ENCODE peak calls at places on chromosomes 4 and X, in nine cellular contexts. S, E, U, T, X, I, Q, P and G are unnamed samples.

GRCh38 chr4:111450867-111451266 is 694.4 kb upstream of the FAM241A start:
- DNase-seq in S (no peak), E (no peak), U (no peak), T (no peak), X (no peak), I (no peak), Q (no peak), P (no peak), G (no peak)

GRCh38 chrX:50202539-50202938 is 1.7 kb upstream of the AKAP4 start:
- DNase-seq in S (no peak), E (no peak), U (no peak), T (no peak), X (no peak), I (no peak), Q (no peak), P (no peak), G (no peak)

GRCh38 chr4:85681194-85681803 is 206.3 kb downstream of the ARHGAP24 start:
- DNase-seq in S (no peak), E (peak; percentile 68), U (peak; percentile 19), T (peak; percentile 33), X (peak; percentile 31), I (no peak), Q (peak; percentile 86), P (peak; percentile 38), G (peak; percentile 98)

GRCh38 chr4:94533405-94534223 is 81.9 kb downstream of the PDLIM5 start:
- DNase-seq in S (no peak), E (no peak), U (no peak), T (no peak), X (no peak), I (no peak), Q (no peak), P (no peak), G (no peak)

GRCh38 chrX:103107836-103108235 is 14.9 kb upstream of the NXF3 start:
- DNase-seq in S (no peak), E (no peak), U (no peak), T (no peak), X (no peak), I (no peak), Q (no peak), P (no peak), G (peak; percentile 4)

GRCh38 chrX:48737940-48738339 is 23.6 kb upstream of the GLOD5 start:
- DNase-seq in S (no peak), E (no peak), U (no peak), T (no peak), X (no peak), I (no peak), Q (no peak), P (no peak), G (no peak)

GRCh38 chrX:23819385-23820234 is 36.6 kb downstream of the SAT1 start:
- DNase-seq in S (no peak), E (no peak), U (no peak), T (no peak), X (no peak), I (no peak), Q (no peak), P (no peak), G (no peak)

GRCh38 chr4:82230310-82230709 is 143.5 kb downstream of the HNRNPD start:
- DNase-seq in S (no peak), E (no peak), U (no peak), T (no peak), X (no peak), I (no peak), Q (no peak), P (no peak), G (no peak)

GRCh38 chr4:94298725-94299252 is 43.8 kb downstream of the HPGDS start:
- DNase-seq in S (no peak), E (no peak), U (no peak), T (no peak), X (no peak), I (no peak), Q (no peak), P (no peak), G (no peak)

GRCh38 chrX:139930923-139931645 is 1.8 kb downstream of the ATP11C start:
- DNase-seq in S (no peak), E (no peak), U (peak; percentile 24), T (peak; percentile 34), X (no peak), I (peak; percentile 40), Q (no peak), P (no peak), G (no peak)

GRCh38 chr4:73776363-73776762 is 36.0 kb downstream of the CXCL8 start:
- DNase-seq in S (peak; percentile 44), E (no peak), U (no peak), T (peak; percentile 41), X (peak; percentile 48), I (no peak), Q (peak; percentile 39), P (peak; percentile 54), G (peak; percentile 1)

GRCh38 chrX:30504309-30504708 is 73.3 kb downstream of the TASL start:
- DNase-seq in S (no peak), E (no peak), U (no peak), T (no peak), X (no peak), I (peak; percentile 20), Q (no peak), P (no peak), G (no peak)

GRCh38 chrX:136529795-136530194 is 2.2 kb upstream of the VGLL1 start:
- DNase-seq in S (no peak), E (no peak), U (no peak), T (no peak), X (no peak), I (no peak), Q (no peak), P (no peak), G (no peak)

GRCh38 chr4:174611792-174612191 is 89.5 kb upstream of the HPGD start:
- DNase-seq in S (no peak), E (no peak), U (no peak), T (no peak), X (no peak), I (no peak), Q (no peak), P (no peak), G (no peak)

GRCh38 chr4:144754562-144755410 is 108.8 kb downstream of the HHIP start:
- DNase-seq in S (no peak), E (no peak), U (no peak), T (no peak), X (no peak), I (peak; percentile 31), Q (no peak), P (no peak), G (peak; percentile 14)

GRCh38 chr4:151799417-151800030 is 38.7 kb upstream of the GATB start:
- DNase-seq in S (no peak), E (no peak), U (no peak), T (no peak), X (no peak), I (no peak), Q (no peak), P (no peak), G (no peak)

GRCh38 chr4:114607086-114607485 is 8.5 kb downstream of the UGT8 start:
- DNase-seq in S (no peak), E (no peak), U (no peak), T (no peak), X (no peak), I (no peak), Q (no peak), P (no peak), G (no peak)

GRCh38 chr4:114601304-114602052 is 2.9 kb downstream of the UGT8 start:
- DNase-seq in S (no peak), E (no peak), U (no peak), T (no peak), X (no peak), I (no peak), Q (no peak), P (no peak), G (no peak)

GRCh38 chr4:114603455-114603854 is 4.8 kb downstream of the UGT8 start:
- DNase-seq in S (no peak), E (no peak), U (peak; percentile 26), T (no peak), X (no peak), I (no peak), Q (no peak), P (no peak), G (no peak)

GRCh38 chr4:114600672-114601071 is 2.1 kb downstream of the UGT8 start:
- DNase-seq in S (no peak), E (no peak), U (no peak), T (no peak), X (no peak), I (no peak), Q (no peak), P (no peak), G (no peak)

DNA sequence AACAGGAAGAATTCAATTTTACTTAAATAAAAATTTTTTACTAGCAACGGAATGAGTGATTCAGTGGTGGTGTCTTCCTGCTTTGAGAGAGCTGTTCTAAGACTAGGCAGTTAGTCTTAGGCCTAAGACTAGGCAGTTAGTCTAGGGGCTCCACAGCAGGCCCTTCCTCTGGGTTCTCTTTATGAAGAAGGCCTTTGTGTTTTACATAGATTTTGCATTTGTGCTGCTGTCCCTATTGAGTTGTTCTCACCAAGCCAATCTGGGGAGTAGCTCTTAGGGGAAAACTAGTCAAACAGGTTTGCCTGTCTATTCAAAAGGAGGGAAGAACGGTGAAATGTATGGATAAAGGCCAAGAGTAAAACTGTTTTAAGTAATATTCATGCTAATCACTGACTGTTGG is 7.6 kb downstream of the UGT8 start:
- DNase-seq in S (no peak), E (no peak), U (no peak), T (no peak), X (no peak), I (no peak), Q (no peak), P (no peak), G (no peak)
- H3K4me3 ChIP-seq in S (no peak overlapping the region), E (no peak overlapping the region), U (no peak overlapping the region), T (no peak overlapping the region), X (no peak overlapping the region), I (no peak overlapping the region), Q (no peak overlapping the region), P (no peak overlapping the region), G (no peak overlapping the region)

DNA sequence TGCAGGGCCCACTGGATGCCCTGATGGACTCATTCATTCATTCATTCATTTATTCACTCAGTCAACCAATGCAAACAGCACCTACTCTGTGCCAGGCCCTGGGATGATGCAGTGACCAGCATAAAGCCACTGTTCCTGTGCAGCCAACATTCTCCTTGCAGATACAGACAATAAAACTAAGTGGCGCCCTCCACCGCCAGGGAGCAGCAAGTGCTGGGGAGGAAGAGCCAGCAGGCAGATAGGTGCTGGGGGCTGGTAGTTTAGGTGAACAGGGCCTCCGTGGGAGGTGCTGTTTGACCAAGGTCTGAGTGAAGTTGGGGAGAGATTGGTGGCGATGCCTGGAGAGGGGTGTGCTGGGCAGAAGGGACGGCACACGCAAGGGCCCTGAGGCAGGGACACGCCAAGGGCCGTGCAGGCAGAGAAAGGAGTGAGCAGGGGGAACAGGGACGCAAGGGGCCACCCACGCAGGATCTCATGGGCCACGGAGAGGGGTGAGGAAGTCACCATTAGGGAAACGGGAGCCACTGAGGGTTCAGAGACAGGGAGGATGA is 65.5 kb downstream of the WFS1 start:
- DNase-seq in S (no peak), E (no peak), U (no peak), T (no peak), X (no peak), I (no peak), Q (no peak), P (no peak), G (no peak)
- TF ChIP-seq CTCF in S (no peak), E (no peak), U (no peak), T (no peak), X (no peak), I (peak; percentile 28), Q (no peak), P (no peak), G (peak; percentile 5)

GRCh38 chrX:85243761-85244410 is at the start of the genes SATL1 and ZNF711:
- DNase-seq in S (peak; percentile 42), E (peak; percentile 61), U (peak; percentile 54), T (peak; percentile 45), X (peak; percentile 27), I (peak; percentile 87), Q (no peak), P (no peak), G (no peak)
- H3K4me3 ChIP-seq in S (peak within 1 kb of the TSS; percentile 49), E (peak within 1 kb of the TSS; percentile 60), U (peak within 1 kb of the TSS; percentile 67), T (peak within 1 kb of the TSS; percentile 36), X (peak within 1 kb of the TSS; percentile 66), I (peak within 1 kb of the TSS; percentile 72), Q (peak within 1 kb of the TSS; percentile 64), P (peak within 1 kb of the TSS; percentile 40), G (peak within 1 kb of the TSS; percentile 40)

GRCh38 chrX:106862972-106863688 is 40.0 kb downstream of the RIPPLY1 start:
- DNase-seq in S (peak; percentile 35), E (no peak), U (peak; percentile 19), T (peak; percentile 35), X (no peak), I (peak; percentile 29), Q (no peak), P (peak; percentile 30), G (no peak)
- TF ChIP-seq CTCF in S (no peak), E (no peak), U (peak; percentile 8), T (peak; percentile 46), X (no peak), I (peak; percentile 57), Q (peak; percentile 58), P (no peak), G (peak; percentile 55)